ENCODE peak calls at places on chromosomes 11 and 22, in six cellular contexts. Z is left ventricle myocardium inferior, X is fibroblast of villous mesenchyme, T is DMS53, K is GM23248, J is epithelial cell of proximal tubule. C is an unnamed sample.

GRCh38 chr11:68409748-68410344 is 50.7 kb upstream of the PPP6R3 start:
- DNase-seq in K (no peak), Z (no peak), X (no peak), T (no peak), J (no peak), C (no peak)

GRCh38 chr11:1548221-1549070 is 23.6 kb downstream of the DUSP8 start:
- DNase-seq in T (peak), K (peak), J (no peak), X (peak), Z (peak), C (peak)

GRCh38 chr11:116513894-116514293 is 258.9 kb downstream of the BUD13 start:
- DNase-seq in Z (peak), T (peak), J (no peak), X (peak), K (peak), C (no peak)

GRCh38 chr11:47768090-47768620 is 1.0 kb upstream of the FNBP4 start:
- DNase-seq in K (peak), Z (peak), T (peak), J (peak), X (peak), C (peak)

GRCh38 chr11:98300777-98301176 is 720.0 kb upstream of the CNTN5 start:
- DNase-seq in J (no peak), K (peak), X (no peak), Z (no peak), T (no peak), C (no peak)

GRCh38 chr11:16881074-16881709 is 133.0 kb downstream of the PLEKHA7 start:
- DNase-seq in Z (peak), K (peak), J (peak), T (no peak), X (no peak), C (no peak)

GRCh38 chr11:66976048-66976467 is 954 bp downstream of the C11orf86 start:
- DNase-seq in X (peak), Z (no peak), J (no peak), T (peak), K (no peak), C (no peak)

GRCh38 chr22:42169055-42169469 is 38.5 kb upstream of the CYP2D6 start:
- DNase-seq in K (peak), J (no peak), T (peak), X (peak), Z (peak), C (peak)

GRCh38 chr11:10454902-10455631 is at the start of gene AMPD3:
- DNase-seq in T (peak), X (peak), J (peak), Z (no peak), K (peak), C (peak)

GRCh38 chr22:25966448-25966913 is 202.8 kb upstream of the SEZ6L start:
- DNase-seq in X (no peak), J (no peak), K (no peak), Z (no peak), T (no peak), C (no peak)

GRCh38 chr11:72195921-72196320 is 4.0 kb downstream of the FOLR1 start:
- DNase-seq in J (no peak), T (no peak), K (no peak), Z (no peak), X (no peak), C (no peak)

GRCh38 chr11:131038597-131038996 is 122.3 kb upstream of the SNX19 start:
- DNase-seq in Z (no peak), K (peak), J (no peak), T (peak), X (no peak), C (peak)

GRCh38 chr11:116840224-116840745 is 2.9 kb upstream of the APOA1 start:
- DNase-seq in X (peak), T (no peak), Z (no peak), K (peak), J (no peak), C (no peak)

GRCh38 chr22:27377501-27377900 is 424.1 kb downstream of the MN1 start:
- DNase-seq in J (no peak), Z (no peak), K (no peak), T (peak), X (no peak), C (no peak)

GRCh38 chr22:50723991-50724390 is 14.0 kb upstream of the ACR start:
- DNase-seq in Z (no peak), X (no peak), K (no peak), T (no peak), J (no peak), C (no peak)

GRCh38 chr11:63616953-63617352 is 2.7 kb upstream of the PLAAT3 start:
- DNase-seq in K (no peak), Z (no peak), J (no peak), X (no peak), T (no peak), C (no peak)

C was measured in mesenchymal stem cell.